ENCODE peak calls at places on chromosomes 4 and X, in five cellular contexts. D is A549, F is K562, Z is HepG2, G is GM23338. R is an unnamed sample.
A peak's percentile ranks its signal among the peaks of the same experiment; 100 is the strongest.

GRCh38 chrX:123525131-123525725 is 207.6 kb downstream of the THOC2 start:
- DNase-seq in D (no peak), Z (no peak), G (no peak), F (no peak), R (no peak)

GRCh38 chrX:150581093-150581775 is 12.8 kb downstream of the MTM1 start:
- DNase-seq in D (peak; percentile 37), G (no peak), F (no peak), Z (peak; percentile 64), R (no peak)

GRCh38 chr4:99087887-99088484 is 602 bp downstream of the ADH5 start:
- DNase-seq in F (peak; percentile 59), G (peak; percentile 57), Z (peak; percentile 48), D (peak; percentile 52), R (no peak)

GRCh38 chr4:118410143-118410542 is 57.3 kb upstream of the PRSS12 start:
- DNase-seq in F (no peak), G (no peak), D (no peak), Z (no peak), R (no peak)

GRCh38 chr4:183639291-183639690 is 19.7 kb downstream of the RWDD4 start:
- DNase-seq in Z (no peak), G (no peak), D (no peak), F (no peak), R (no peak)

GRCh38 chr4:176054942-176055341 is 10.7 kb upstream of the WDR17 start:
- DNase-seq in D (no peak), G (peak; percentile 21), Z (no peak), F (no peak), R (no peak)

GRCh38 chrX:11768039-11768438 is 10.0 kb downstream of the MSL3 start:
- DNase-seq in Z (no peak), F (no peak), G (no peak), D (no peak), R (no peak)

GRCh38 chr4:113872426-113873260 is 106.8 kb downstream of the ARSJ start:
- DNase-seq in G (no peak), Z (no peak), F (no peak), D (no peak), R (no peak)

GRCh38 chr4:123361195-123361861 is 35.3 kb upstream of the SPRY1 start:
- DNase-seq in D (peak; percentile 13), F (peak; percentile 75), Z (no peak), G (no peak), R (no peak)

GRCh38 chr4:53886090-53886489 is 178.3 kb downstream of the CHIC2 start:
- DNase-seq in Z (peak; percentile 60), G (no peak), D (no peak), F (no peak), R (no peak)

GRCh38 chrX:107547621-107548020 is 80.7 kb upstream of the PRPS1 start:
- DNase-seq in G (no peak), D (no peak), F (no peak), Z (no peak), R (no peak)

GRCh38 chr4:163111588-163111987 is 55.1 kb downstream of the NAF1 start:
- DNase-seq in Z (no peak), G (peak; percentile 66), D (peak; percentile 4), F (peak; percentile 11), R (no peak)

GRCh38 chrX:104113237-104113965 is 1.1 kb downstream of the ZCCHC18 start:
- DNase-seq in F (peak; percentile 46), G (peak; percentile 74), D (peak; percentile 69), Z (peak; percentile 2), R (no peak)

GRCh38 chr4:37995981-37996770 is 36.0 kb downstream of the PTTG2 start:
- DNase-seq in Z (no peak), D (no peak), G (no peak), F (no peak), R (no peak)

GRCh38 chrX:115622534-115622933 is 61.6 kb downstream of the PLS3 start:
- DNase-seq in Z (no peak), D (no peak), G (no peak), F (no peak), R (no peak)

GRCh38 chr4:98657531-98658286 is 702 bp downstream of the TSPAN5 start:
- DNase-seq in G (peak; percentile 74), D (peak; percentile 48), Z (no peak), F (peak; percentile 8), R (no peak)

GRCh38 chr4:122674371-122674770 is 53.5 kb upstream of the IL21 start:
- DNase-seq in D (no peak), F (no peak), Z (peak; percentile 5), G (peak; percentile 20), R (no peak)

GRCh38 chr4:2402053-2402452 is 16.4 kb downstream of the ZFYVE28 start:
- DNase-seq in G (peak; percentile 75), D (peak; percentile 22), Z (peak; percentile 73), F (peak; percentile 93), R (no peak)

GRCh38 chrX:134547047-134547679 is 87.2 kb downstream of the HPRT1 start:
- DNase-seq in F (no peak), D (peak; percentile 41), G (no peak), Z (no peak), R (no peak)

GRCh38 chrX:150087612-150088011 is 149.3 kb upstream of the EOLA2 start:
- DNase-seq in Z (no peak), F (no peak), G (peak; percentile 6), D (no peak), R (no peak)

GRCh38 chr4:3241905-3242304 is 7.1 kb upstream of the MSANTD1 start:
- DNase-seq in F (peak; percentile 81), G (no peak), D (no peak), Z (no peak), R (no peak)

GRCh38 chr4:80126435-80126834 is 53.4 kb upstream of the ANTXR2 start:
- DNase-seq in D (no peak), F (no peak), Z (no peak), G (no peak), R (no peak)

GRCh38 chrX:9349572-9350259 is 115.1 kb upstream of the TBL1X start:
- DNase-seq in D (no peak), Z (no peak), F (no peak), G (no peak), R (no peak)

GRCh38 chr4:27048350-27049100 is 187.9 kb downstream of the STIM2 start:
- DNase-seq in F (peak; percentile 31), Z (no peak), G (peak; percentile 51), D (peak; percentile 4), R (no peak)

GRCh38 chrX:109475174-109475891 is 6.6 kb downstream of the GUCY2F start:
- DNase-seq in G (peak; percentile 74), D (peak; percentile 54), F (peak; percentile 48), Z (peak; percentile 35), R (no peak)

GRCh38 chr4:85611661-85612060 is 136.7 kb downstream of the ARHGAP24 start:
- DNase-seq in D (no peak), F (no peak), G (no peak), Z (no peak), R (no peak)

GRCh38 chr4:22233257-22233656 is 282.6 kb downstream of the ADGRA3 start:
- DNase-seq in G (no peak), Z (no peak), F (no peak), D (no peak), R (no peak)

GRCh38 chr4:143381171-143382118 is 44.8 kb downstream of the GAB1 start:
- DNase-seq in F (peak; percentile 61), D (no peak), Z (no peak), G (peak; percentile 31), R (no peak)

GRCh38 chr4:74874785-74875367 is 58.0 kb upstream of the PARM1 start:
- DNase-seq in Z (peak; percentile 64), G (peak; percentile 89), F (peak; percentile 72), D (peak; percentile 75), R (peak; percentile 20)

GRCh38 chrX:36908801-36909403 is 99.3 kb upstream of the FAM47C start:
- DNase-seq in G (peak; percentile 28), D (peak; percentile 41), F (peak; percentile 1), Z (peak; percentile 12), R (peak; percentile 1)

GRCh38 chr4:176137626-176138025 is 57.8 kb downstream of the SPATA4 start:
- DNase-seq in Z (no peak), G (no peak), F (no peak), D (peak; percentile 0), R (no peak)

GRCh38 chr4:107828315-107828714 is 3.6 kb downstream of the SGMS2 start:
- DNase-seq in D (no peak), F (no peak), G (no peak), Z (no peak), R (no peak)

GRCh38 chr4:107826427-107826980 is 1.8 kb downstream of the SGMS2 start:
- DNase-seq in Z (no peak), G (no peak), F (no peak), D (no peak), R (no peak)

GRCh38 chr4:107825072-107825789 is 499 bp downstream of the SGMS2 start:
- DNase-seq in F (no peak), G (peak; percentile 64), Z (no peak), D (peak; percentile 37), R (no peak)

GRCh38 chr4:107823870-107824366 is 814 bp upstream of the SGMS2 start:
- DNase-seq in F (no peak), G (peak; percentile 77), D (no peak), Z (no peak), R (no peak)

GRCh38 chr4:107824367-107825071 is at the start of gene SGMS2:
- DNase-seq in F (peak; percentile 27), D (peak; percentile 87), G (peak; percentile 69), Z (peak; percentile 55), R (no peak)
- TF ChIP-seq JUNB in F (no peak), D (peak; percentile 24), G (no peak), Z (peak; percentile 59), R (no peak)

GRCh38 chrX:137926090-137926489 is 360.2 kb downstream of the ZIC3 start:
- DNase-seq in G (peak; percentile 53), F (peak; percentile 5), Z (no peak), D (peak; percentile 6), R (no peak)

GRCh38 chrX:137930562-137930961 is 364.6 kb downstream of the ZIC3 start:
- DNase-seq in D (no peak), G (no peak), Z (no peak), F (no peak), R (no peak)

DNA sequence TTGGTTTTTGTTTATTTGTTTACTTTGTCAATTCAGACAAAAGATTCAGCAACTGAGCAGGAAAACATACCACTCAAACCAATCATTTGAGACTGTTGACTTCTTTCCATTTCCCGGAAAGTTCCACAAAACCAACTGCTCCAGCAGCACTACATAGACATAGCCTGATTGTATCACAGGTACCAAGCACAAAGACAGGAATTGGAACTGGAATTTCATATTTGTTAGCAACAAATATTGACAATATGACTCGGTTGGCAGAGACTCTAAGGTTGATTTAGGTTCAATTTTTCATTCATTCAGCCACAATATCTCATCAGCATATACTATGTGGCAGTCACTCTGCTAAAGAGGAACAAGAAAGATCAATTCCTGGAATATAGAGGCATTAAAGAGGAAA is 364.0 kb downstream of the ZIC3 start:
- DNase-seq in F (no peak), Z (no peak), G (no peak), D (no peak), R (no peak)
- TF ChIP-seq JUNB in F (no peak), Z (no peak), G (no peak), D (no peak), R (no peak)

GRCh38 chr4:139515531-139515958 is 40.5 kb downstream of the SETD7 start:
- DNase-seq in D (no peak), F (no peak), G (no peak), Z (no peak), R (no peak)
- TF ChIP-seq JUNB in D (no peak), F (no peak), G (no peak), Z (no peak), R (no peak)

DNA sequence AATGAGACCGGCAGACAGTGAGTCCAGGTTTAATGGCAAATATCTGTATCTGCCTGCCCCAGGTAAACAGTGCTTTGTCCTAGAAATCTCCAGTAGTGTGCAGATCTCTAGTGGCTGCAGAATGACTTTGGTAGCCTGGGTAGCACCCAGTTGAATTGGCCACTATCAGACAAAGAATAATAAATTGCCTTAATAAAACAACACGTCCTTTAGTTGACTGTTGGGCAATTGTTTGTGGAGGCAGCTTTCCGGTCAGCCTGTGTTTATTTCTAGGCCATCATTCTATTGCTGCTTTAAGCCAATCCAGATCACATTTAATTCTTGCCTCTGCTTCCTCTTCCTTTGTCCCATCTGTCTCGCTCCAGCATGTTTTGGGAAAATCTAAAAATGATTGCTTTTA is 52.6 kb downstream of the SNX25 start:
- DNase-seq in G (no peak), D (no peak), F (no peak), Z (no peak), R (no peak)
- TF ChIP-seq JUNB in G (no peak), D (no peak), F (no peak), Z (no peak), R (no peak)